ENCODE peak calls at places on chromosome 1, in five cellular contexts. U, P, T, N and C are unnamed samples.

GRCh38 chr1:20551945-20552727 is at the start of gene FAM43B:
- DNase-seq in T (no peak), N (peak), U (peak), P (peak), C (no peak)

GRCh38 chr1:111739222-111739983 is at the start of gene INKA2:
- DNase-seq in N (peak), P (peak), T (peak), U (peak), C (peak)

GRCh38 chr1:192475970-192476369 is 99.6 kb upstream of the RGS1 start:
- DNase-seq in N (no peak), U (no peak), T (no peak), P (no peak), C (no peak)

GRCh38 chr1:182662121-182662890 is 22.1 kb downstream of the RGS8 start:
- DNase-seq in U (no peak), N (no peak), T (no peak), P (no peak), C (no peak)

GRCh38 chr1:22031214-22031962 is 21.1 kb upstream of the CDC42 start:
- DNase-seq in P (no peak), N (no peak), T (no peak), U (peak), C (no peak)

GRCh38 chr1:182602945-182603645 is 1.1 kb downstream of the RGS16 start:
- DNase-seq in U (no peak), T (no peak), P (no peak), N (no peak), C (no peak)

GRCh38 chr1:3004285-3005205 is 16.7 kb upstream of the ACTRT2 start:
- DNase-seq in N (no peak), T (no peak), P (no peak), U (no peak), C (no peak)

GRCh38 chr1:181112071-181112929 is 23.8 kb downstream of the IER5 start:
- DNase-seq in U (peak), P (peak), N (peak), T (peak), C (no peak)

GRCh38 chr1:45923343-45923742 is 119.9 kb downstream of the MAST2 start:
- DNase-seq in N (no peak), T (no peak), U (no peak), P (no peak), C (no peak)

GRCh38 chr1:45922813-45923212 is 119.4 kb downstream of the MAST2 start:
- DNase-seq in P (no peak), N (no peak), T (no peak), U (no peak), C (no peak)

GRCh38 chr1:45925728-45926287 is 122.4 kb downstream of the MAST2 start:
- DNase-seq in T (no peak), P (no peak), N (no peak), U (no peak), C (peak)

GRCh38 chr1:45926302-45926701 is 122.9 kb downstream of the MAST2 start:
- DNase-seq in T (no peak), P (no peak), U (no peak), N (no peak), C (no peak)

DNA sequence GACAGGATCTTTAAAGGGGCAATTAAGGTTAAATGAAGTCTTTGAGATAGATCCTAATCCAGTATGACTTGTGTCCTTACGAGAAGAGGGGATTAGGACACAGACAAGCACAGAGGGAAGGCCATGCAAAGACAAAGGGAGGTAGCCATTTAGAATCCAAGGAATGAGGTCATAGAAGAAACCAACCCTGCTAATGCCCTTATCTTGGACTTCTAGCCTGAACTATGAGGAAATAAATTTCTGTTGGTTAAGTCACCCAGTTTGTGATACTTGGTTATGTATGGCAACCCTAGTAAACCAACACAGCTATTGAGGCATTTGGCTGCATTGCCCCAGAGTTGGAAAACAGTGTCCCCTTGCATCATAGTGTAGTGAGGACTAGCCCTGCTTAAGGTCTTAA is 121.3 kb downstream of the MAST2 start:
- DNase-seq in N (no peak), T (peak), P (peak), U (no peak), C (no peak)
- TF ChIP-seq CEBPB in N (peak), T (peak), P (no peak), U (peak), C (no peak)

GRCh38 chr1:26285366-26286063 is 5.6 kb downstream of the SH3BGRL3 start:
- DNase-seq in U (peak), T (no peak), P (peak), N (peak), C (no peak)
- TF ChIP-seq BHLHE40 in U (no peak), T (no peak), P (no peak), N (no peak), C (no peak)

GRCh38 chr1:203615182-203615581 is 11.4 kb upstream of the ATP2B4 start:
- DNase-seq in U (no peak), N (no peak), P (no peak), T (no peak), C (no peak)

GRCh38 chr1:203610061-203610460 is 16.6 kb upstream of the ATP2B4 start:
- DNase-seq in T (no peak), U (no peak), P (no peak), N (no peak), C (no peak)

GRCh38 chr1:203607169-203607873 is 19.3 kb upstream of the ATP2B4 start:
- DNase-seq in N (peak), U (no peak), T (peak), P (peak), C (no peak)

GRCh38 chr1:203612932-203613682 is 13.5 kb upstream of the ATP2B4 start:
- DNase-seq in P (no peak), N (peak), U (no peak), T (peak), C (no peak)
- TF ChIP-seq CEBPB in P (no peak), N (peak), U (no peak), T (no peak), C (no peak)

GRCh38 chr1:201696217-201696761 is 132.7 kb upstream of the IPO9 start:
- DNase-seq in N (no peak), U (no peak), T (peak), P (no peak), C (no peak)
- TF ChIP-seq BHLHE40 in N (no peak), U (no peak), T (peak), P (no peak), C (no peak)

GRCh38 chr1:162876751-162877150 is 15.8 kb upstream of the CCDC190 start:
- DNase-seq in T (no peak), U (no peak), P (no peak), N (no peak), C (no peak)
- TF ChIP-seq CEBPB in T (no peak), U (no peak), P (no peak), N (no peak), C (no peak)

GRCh38 chr1:214514032-214514818 is 37.2 kb downstream of the PTPN14 start:
- DNase-seq in N (no peak), P (no peak), U (no peak), T (peak), C (no peak)
- TF ChIP-seq BHLHE40 in N (no peak), P (no peak), U (no peak), T (no peak), C (no peak)

GRCh38 chr1:113901171-113901570 is 3.4 kb downstream of the AP4B1 start:
- DNase-seq in N (no peak), P (no peak), T (no peak), U (no peak), C (no peak)

GRCh38 chr1:113905435-113905861 is 322 bp downstream of the DCLRE1B start:
- DNase-seq in N (peak), P (no peak), T (no peak), U (peak), C (no peak)

GRCh38 chr1:113904292-113904673 is 316 bp downstream of the AP4B1 start:
- DNase-seq in P (no peak), U (no peak), N (no peak), T (no peak), C (no peak)

GRCh38 chr1:113904674-113905434 is at the start of the genes AP4B1 and DCLRE1B:
- DNase-seq in T (peak), U (peak), P (peak), N (peak), C (peak)

DNA sequence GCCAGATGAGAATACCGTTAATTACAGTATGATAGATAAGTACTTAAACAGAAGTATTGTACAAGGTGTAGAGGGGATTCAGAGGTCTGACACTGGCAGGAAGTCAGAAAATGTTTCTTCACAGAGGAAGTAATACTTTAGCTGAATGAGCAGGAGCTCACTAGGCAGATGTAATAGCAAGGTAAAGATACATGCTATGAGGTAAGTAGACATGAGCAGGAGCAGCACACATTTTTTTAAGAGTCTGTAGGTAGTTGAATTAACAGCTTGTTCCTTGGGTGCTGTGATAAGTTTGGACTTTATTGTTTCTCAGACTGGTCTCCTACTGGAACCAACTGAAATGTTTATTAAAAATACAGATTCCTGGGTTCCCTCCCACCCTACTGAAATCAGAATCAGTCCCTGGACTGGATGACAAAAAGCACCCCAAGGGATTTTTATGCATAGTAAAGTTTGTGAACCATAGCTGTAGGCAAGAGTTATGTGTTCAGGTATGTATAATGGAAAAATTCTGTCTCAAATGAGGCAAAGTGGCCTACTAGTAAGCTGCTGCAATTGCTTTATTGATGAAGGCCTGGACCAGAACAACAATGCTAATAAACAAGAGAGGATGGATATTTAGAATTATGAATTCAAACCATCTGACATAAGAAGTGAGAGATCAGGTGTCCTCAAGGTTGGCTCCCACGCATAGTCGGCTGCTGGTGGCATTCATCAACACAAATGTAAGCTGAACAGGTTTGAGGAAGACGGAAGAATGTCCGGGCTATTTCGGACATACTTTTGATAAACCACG is 905 bp downstream of the AP4B1 start:
- DNase-seq in N (peak), T (no peak), P (no peak), U (no peak), C (peak)
- TF ChIP-seq CEBPB in N (no peak), T (no peak), P (no peak), U (no peak), C (no peak)